ENCODE peak calls at places on chromosomes 2 and 18, in seven cellular contexts. One of them, this sample, is unnamed.

GRCh38 chr2:236393581-236393980 is 129.4 kb upstream of the ASB18 start:
- DNase-seq in NCI-H510A treated with DMSO at 0.1 percent for 48 hours: no peak
- DNase-seq in activated T-cell treated with anti-CD3 and anti-CD28 coated beads for 4 hours: no peak
- DNase-seq in NAMALWA: no peak
- DNase-seq in BJ: no peak
- DNase-seq in heart left ventricle: no peak
- DNase-seq in T-helper 2 cell: no peak
- DNase-seq in this sample: no peak

GRCh38 chr2:23843051-23843976 is 83.6 kb downstream of the ATAD2B start:
- DNase-seq in NCI-H510A treated with DMSO at 0.1 percent for 48 hours: no peak
- DNase-seq in activated T-cell treated with anti-CD3 and anti-CD28 coated beads for 4 hours: no peak
- DNase-seq in NAMALWA: no peak
- DNase-seq in BJ: no peak
- DNase-seq in heart left ventricle: no peak
- DNase-seq in T-helper 2 cell: no peak
- DNase-seq in this sample: no peak

GRCh38 chr18:21163647-21164625 is 52.3 kb upstream of the ROCK1 start:
- DNase-seq in NCI-H510A treated with DMSO at 0.1 percent for 48 hours: no peak
- DNase-seq in activated T-cell treated with anti-CD3 and anti-CD28 coated beads for 4 hours: no peak
- DNase-seq in NAMALWA: no peak
- DNase-seq in BJ: peak
- DNase-seq in heart left ventricle: no peak
- DNase-seq in T-helper 2 cell: no peak
- DNase-seq in this sample: peak

GRCh38 chr2:159617651-159618050 is 1.3 kb upstream of the BAZ2B start:
- DNase-seq in NCI-H510A treated with DMSO at 0.1 percent for 48 hours: peak
- DNase-seq in activated T-cell treated with anti-CD3 and anti-CD28 coated beads for 4 hours: no peak
- DNase-seq in NAMALWA: no peak
- DNase-seq in BJ: no peak
- DNase-seq in heart left ventricle: no peak
- DNase-seq in T-helper 2 cell: no peak
- DNase-seq in this sample: no peak

GRCh38 chr2:109285244-109285651 is 156.2 kb downstream of the SH3RF3 start:
- DNase-seq in NCI-H510A treated with DMSO at 0.1 percent for 48 hours: no peak
- DNase-seq in activated T-cell treated with anti-CD3 and anti-CD28 coated beads for 4 hours: no peak
- DNase-seq in NAMALWA: no peak
- DNase-seq in BJ: peak
- DNase-seq in heart left ventricle: no peak
- DNase-seq in T-helper 2 cell: no peak
- DNase-seq in this sample: peak

GRCh38 chr2:180033993-180034894 is 27.1 kb upstream of the CWC22 start:
- DNase-seq in NCI-H510A treated with DMSO at 0.1 percent for 48 hours: peak
- DNase-seq in activated T-cell treated with anti-CD3 and anti-CD28 coated beads for 4 hours: no peak
- DNase-seq in NAMALWA: no peak
- DNase-seq in BJ: no peak
- DNase-seq in heart left ventricle: peak
- DNase-seq in T-helper 2 cell: no peak
- DNase-seq in this sample: no peak

GRCh38 chr2:106020032-106020431 is 174.1 kb downstream of the UXS1 start:
- DNase-seq in NCI-H510A treated with DMSO at 0.1 percent for 48 hours: no peak
- DNase-seq in activated T-cell treated with anti-CD3 and anti-CD28 coated beads for 4 hours: no peak
- DNase-seq in NAMALWA: no peak
- DNase-seq in BJ: no peak
- DNase-seq in heart left ventricle: peak
- DNase-seq in T-helper 2 cell: no peak
- DNase-seq in this sample: no peak

GRCh38 chr18:12564378-12564777 is 93.5 kb downstream of the SPIRE1 start:
- DNase-seq in NCI-H510A treated with DMSO at 0.1 percent for 48 hours: no peak
- DNase-seq in activated T-cell treated with anti-CD3 and anti-CD28 coated beads for 4 hours: no peak
- DNase-seq in NAMALWA: no peak
- DNase-seq in BJ: no peak
- DNase-seq in heart left ventricle: no peak
- DNase-seq in T-helper 2 cell: no peak
- DNase-seq in this sample: no peak

GRCh38 chr2:27627963-27628766 is 647 bp downstream of the CCDC121 start:
- DNase-seq in NCI-H510A treated with DMSO at 0.1 percent for 48 hours: no peak
- DNase-seq in activated T-cell treated with anti-CD3 and anti-CD28 coated beads for 4 hours: no peak
- DNase-seq in NAMALWA: peak
- DNase-seq in BJ: peak
- DNase-seq in heart left ventricle: peak
- DNase-seq in T-helper 2 cell: peak
- DNase-seq in this sample: peak

GRCh38 chr2:199798881-199799580 is 52.0 kb downstream of the FTCDNL1 start:
- DNase-seq in NCI-H510A treated with DMSO at 0.1 percent for 48 hours: no peak
- DNase-seq in activated T-cell treated with anti-CD3 and anti-CD28 coated beads for 4 hours: no peak
- DNase-seq in NAMALWA: no peak
- DNase-seq in BJ: no peak
- DNase-seq in heart left ventricle: peak
- DNase-seq in T-helper 2 cell: no peak
- DNase-seq in this sample: no peak

GRCh38 chr2:163641986-163642385 is 93.8 kb downstream of the FIGN start:
- DNase-seq in NCI-H510A treated with DMSO at 0.1 percent for 48 hours: no peak
- DNase-seq in activated T-cell treated with anti-CD3 and anti-CD28 coated beads for 4 hours: no peak
- DNase-seq in NAMALWA: no peak
- DNase-seq in BJ: no peak
- DNase-seq in heart left ventricle: no peak
- DNase-seq in T-helper 2 cell: no peak
- DNase-seq in this sample: no peak

This sample was measured in ELR.